ENCODE peak calls at places on chromosomes 7 and 10, in nine cellular contexts. A, V, N, T, B, P, F, Z and R are unnamed samples.

GRCh38 chr10:53601260-53601875 is 828.8 kb upstream of the MBL2 start:
- DNase-seq in A (peak), V (no peak), N (no peak), T (peak), B (peak), P (peak), F (no peak), Z (no peak), R (no peak)

GRCh38 chr7:45268013-45268412 is 110.4 kb downstream of the RAMP3 start:
- DNase-seq in A (no peak), V (no peak), N (no peak), T (no peak), B (no peak), P (peak), F (no peak), Z (no peak), R (no peak)

GRCh38 chr10:115774721-115775120 is 498.3 kb downstream of the GFRA1 start:
- DNase-seq in A (no peak), V (no peak), N (no peak), T (no peak), B (no peak), P (no peak), F (no peak), Z (no peak), R (no peak)

GRCh38 chr10:43596546-43596945 is 9.7 kb upstream of the ZNF485 start:
- DNase-seq in A (no peak), V (no peak), N (no peak), T (no peak), B (no peak), P (no peak), F (no peak), Z (no peak), R (no peak)

GRCh38 chr7:64799-65430 is 127.5 kb upstream of the FAM20C start:
- DNase-seq in A (peak), V (no peak), N (no peak), T (no peak), B (no peak), P (no peak), F (no peak), Z (no peak), R (no peak)

GRCh38 chr7:28211006-28211405 is 30.4 kb upstream of the JAZF1 start:
- DNase-seq in A (no peak), V (no peak), N (no peak), T (no peak), B (no peak), P (no peak), F (no peak), Z (no peak), R (no peak)

GRCh38 chr10:124827474-124827873 is 25.9 kb downstream of the ABRAXAS2 start:
- DNase-seq in A (no peak), V (no peak), N (no peak), T (no peak), B (no peak), P (no peak), F (no peak), Z (no peak), R (no peak)

GRCh38 chr7:159032753-159033472 is 111.8 kb downstream of the VIPR2 start:
- DNase-seq in A (no peak), V (no peak), N (no peak), T (no peak), B (no peak), P (no peak), F (no peak), Z (no peak), R (peak)

GRCh38 chr10:93991596-93992284 is 2.0 kb upstream of the PLCE1 start:
- DNase-seq in A (peak), V (no peak), N (peak), T (peak), B (peak), P (no peak), F (no peak), Z (no peak), R (no peak)

GRCh38 chr10:132202070-132202970 is 15.6 kb downstream of the DPYSL4 start:
- DNase-seq in A (no peak), V (no peak), N (no peak), T (no peak), B (no peak), P (no peak), F (no peak), Z (no peak), R (no peak)